ENCODE peak calls at places on chromosomes 16 and 17, in seven cellular contexts. Y is IMR-90; V is CD8-positive, alpha-beta T cell; P is BJ; N is AG10803; X is Peyer's patch; B is GM23338. J is an unnamed sample.

GRCh38 chr17:50151041-50151936 is 812 bp upstream of the PPP1R9B start:
- DNase-seq in N (peak), Y (peak), B (peak), P (no peak), V (peak), X (peak), J (peak)

GRCh38 chr16:66052745-66053144 is 313.7 kb upstream of the CDH5 start:
- DNase-seq in N (no peak), X (no peak), V (no peak), P (no peak), B (no peak), Y (peak), J (no peak)

GRCh38 chr16:81551821-81552304 is 107.3 kb downstream of the CMIP start:
- DNase-seq in X (no peak), V (no peak), N (no peak), P (no peak), Y (peak), B (no peak), J (no peak)

GRCh38 chr17:77815127-77815905 is 143.2 kb upstream of the TNRC6C start:
- DNase-seq in X (no peak), V (no peak), B (peak), N (no peak), P (no peak), Y (no peak), J (no peak)

GRCh38 chr16:2287916-2288547 is 20.1 kb upstream of the RNPS1 start:
- DNase-seq in P (no peak), B (no peak), V (no peak), Y (no peak), N (no peak), X (no peak), J (no peak)

GRCh38 chr16:12065866-12066545 is 89.5 kb downstream of the SNX29 start:
- DNase-seq in X (no peak), B (no peak), N (no peak), P (no peak), V (no peak), Y (no peak), J (no peak)

GRCh38 chr16:53784312-53784711 is 80.4 kb downstream of the FTO start:
- DNase-seq in X (no peak), P (no peak), V (no peak), N (no peak), B (no peak), Y (no peak), J (no peak)

GRCh38 chr17:45660474-45660873 is 123.6 kb upstream of the CRHR1 start:
- DNase-seq in N (no peak), V (no peak), P (no peak), B (peak), X (no peak), Y (no peak), J (no peak)

GRCh38 chr17:16916557-16916920 is 55.4 kb downstream of the TNFRSF13B start:
- DNase-seq in B (no peak), X (no peak), V (no peak), Y (no peak), N (no peak), P (no peak), J (no peak)

GRCh38 chr17:45147102-45147580 is 1.1 kb upstream of the HEXIM1 start:
- DNase-seq in B (peak), P (no peak), Y (peak), X (peak), N (peak), V (peak), J (no peak)

GRCh38 chr16:89710709-89711564 is 9.4 kb upstream of the SPATA2L start:
- DNase-seq in X (no peak), V (no peak), Y (no peak), N (no peak), P (no peak), B (peak), J (no peak)

GRCh38 chr17:14741516-14741915 is 440.6 kb downstream of the HS3ST3B1 start:
- DNase-seq in N (peak), P (no peak), B (no peak), X (no peak), Y (peak), V (no peak), J (no peak)

GRCh38 chr16:86317617-86318021 is 192.7 kb upstream of the FOXF1 start:
- DNase-seq in B (no peak), N (no peak), V (no peak), P (no peak), X (no peak), Y (no peak), J (no peak)

GRCh38 chr16:9135797-9136196 is 44.4 kb downstream of the HAPSTR1 start:
- DNase-seq in X (peak), Y (no peak), P (no peak), B (no peak), V (no peak), N (no peak), J (peak)

GRCh38 chr17:68455756-68456528 is 1.4 kb downstream of the WIPI1 start:
- DNase-seq in Y (peak), X (no peak), P (peak), V (no peak), N (peak), B (no peak), J (no peak)

GRCh38 chr16:11836653-11837244 is 14.6 kb downstream of the RSL1D1 start:
- DNase-seq in X (no peak), P (peak), Y (peak), N (peak), B (peak), V (no peak), J (no peak)

GRCh38 chr16:81542609-81543570 is 98.3 kb downstream of the CMIP start:
- DNase-seq in P (no peak), B (no peak), X (no peak), V (no peak), N (no peak), Y (no peak), J (no peak)

GRCh38 chr17:37506678-37507077 is 17.0 kb downstream of the DUSP14 start:
- DNase-seq in X (no peak), P (no peak), V (no peak), B (peak), Y (peak), N (no peak), J (no peak)

GRCh38 chr17:44887971-44888955 is 11.0 kb downstream of the EFTUD2 start:
- DNase-seq in N (no peak), Y (no peak), V (no peak), X (no peak), B (no peak), P (no peak), J (no peak)

DNA sequence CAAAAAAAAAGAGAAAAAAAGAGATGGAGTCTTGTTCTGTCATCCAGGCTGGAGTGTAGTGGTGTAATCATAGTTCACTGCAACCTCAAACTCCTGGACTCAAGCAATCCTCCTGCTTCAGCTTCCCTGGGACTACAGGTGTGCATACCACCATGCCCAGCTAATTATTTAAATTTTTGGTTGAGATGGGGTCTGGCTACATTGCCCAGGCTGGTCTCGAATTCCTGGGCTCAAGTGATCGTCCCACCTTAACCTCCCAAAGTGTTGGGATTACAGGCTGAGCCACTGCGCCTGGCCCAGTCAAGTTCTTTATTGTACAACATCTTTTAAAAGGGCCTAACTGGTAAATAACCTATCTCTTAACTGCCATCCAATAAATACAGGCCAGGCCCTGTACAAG is 6.1 kb upstream of the RANGRF start:
- DNase-seq in P (no peak), V (no peak), Y (no peak), X (no peak), B (no peak), N (no peak), J (no peak)
- H3K4me3 ChIP-seq in P (no peak), V (no peak), Y (no peak), X (no peak), B (no peak), N (no peak), J (no peak)

GRCh38 chr16:1150511-1150982 is 2.4 kb upstream of the CACNA1H start:
- DNase-seq in N (peak), V (no peak), Y (peak), X (no peak), B (peak), P (peak), J (peak)
- TF ChIP-seq CTCF in N (peak), V (no peak), Y (peak), X (no peak), B (no peak), P (peak), J (no peak)

DNA sequence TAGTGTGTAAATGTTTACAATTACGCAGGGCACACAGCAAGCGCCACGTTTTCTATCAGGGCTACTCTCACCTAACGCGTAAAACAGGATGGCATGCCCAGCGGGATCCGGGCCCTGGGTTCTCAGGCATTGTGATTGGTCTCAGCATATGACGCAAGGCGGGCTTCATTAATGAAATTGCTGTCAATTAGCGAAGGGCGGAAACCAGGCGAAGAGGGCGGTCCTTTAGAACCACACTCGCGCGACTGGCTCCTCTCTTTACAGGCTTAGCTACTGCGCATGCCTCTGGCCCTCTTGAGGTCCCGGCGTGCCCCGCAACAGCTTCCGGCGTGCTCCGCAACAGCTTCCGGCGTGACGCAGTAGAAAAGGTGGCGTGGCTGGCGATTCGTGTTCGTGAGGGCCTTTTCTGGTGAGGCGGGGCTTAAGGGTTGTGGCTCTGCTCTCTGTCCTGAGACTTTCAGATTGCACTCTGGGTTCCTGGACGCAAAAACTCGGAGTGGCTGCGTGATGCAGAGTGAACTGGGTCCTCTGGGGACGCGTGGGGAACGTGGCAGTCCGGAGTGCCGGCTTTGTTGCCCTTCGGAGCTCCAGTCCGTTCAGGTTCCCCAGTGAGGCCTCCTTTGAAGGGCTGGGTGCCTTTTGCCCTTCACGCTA is 9.2 kb downstream of the OR2C1 start:
- DNase-seq in V (peak), N (peak), B (peak), P (peak), X (peak), Y (peak), J (peak)
- H3K4me3 ChIP-seq in V (peak), N (peak), B (peak), P (peak), X (peak), Y (peak), J (peak)

DNA sequence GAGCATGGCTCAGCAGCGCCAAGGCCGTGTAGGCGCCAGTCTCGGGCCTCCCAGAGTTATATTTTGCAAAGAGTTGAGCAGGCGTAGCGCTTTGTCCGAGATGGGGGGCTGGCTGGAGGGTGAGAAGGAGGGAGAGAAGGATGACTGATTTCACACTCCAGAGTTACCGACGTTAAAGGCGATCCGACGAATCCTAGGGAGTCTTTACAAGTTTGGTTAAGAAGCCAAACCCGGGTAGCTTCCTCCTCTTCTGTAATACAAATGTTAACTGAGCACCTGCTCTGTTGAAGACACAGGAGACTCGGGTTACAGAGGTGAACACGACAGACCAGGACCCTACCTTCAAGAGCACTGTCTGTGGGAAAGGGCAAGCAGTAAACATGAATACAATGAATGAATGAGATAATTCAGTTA is 805 bp downstream of the POLR2A start:
- DNase-seq in V (no peak), P (no peak), Y (no peak), X (no peak), N (no peak), B (peak), J (no peak)
- TF ChIP-seq CTCF in V (no peak), P (no peak), Y (no peak), X (no peak), N (no peak), B (no peak), J (no peak)

DNA sequence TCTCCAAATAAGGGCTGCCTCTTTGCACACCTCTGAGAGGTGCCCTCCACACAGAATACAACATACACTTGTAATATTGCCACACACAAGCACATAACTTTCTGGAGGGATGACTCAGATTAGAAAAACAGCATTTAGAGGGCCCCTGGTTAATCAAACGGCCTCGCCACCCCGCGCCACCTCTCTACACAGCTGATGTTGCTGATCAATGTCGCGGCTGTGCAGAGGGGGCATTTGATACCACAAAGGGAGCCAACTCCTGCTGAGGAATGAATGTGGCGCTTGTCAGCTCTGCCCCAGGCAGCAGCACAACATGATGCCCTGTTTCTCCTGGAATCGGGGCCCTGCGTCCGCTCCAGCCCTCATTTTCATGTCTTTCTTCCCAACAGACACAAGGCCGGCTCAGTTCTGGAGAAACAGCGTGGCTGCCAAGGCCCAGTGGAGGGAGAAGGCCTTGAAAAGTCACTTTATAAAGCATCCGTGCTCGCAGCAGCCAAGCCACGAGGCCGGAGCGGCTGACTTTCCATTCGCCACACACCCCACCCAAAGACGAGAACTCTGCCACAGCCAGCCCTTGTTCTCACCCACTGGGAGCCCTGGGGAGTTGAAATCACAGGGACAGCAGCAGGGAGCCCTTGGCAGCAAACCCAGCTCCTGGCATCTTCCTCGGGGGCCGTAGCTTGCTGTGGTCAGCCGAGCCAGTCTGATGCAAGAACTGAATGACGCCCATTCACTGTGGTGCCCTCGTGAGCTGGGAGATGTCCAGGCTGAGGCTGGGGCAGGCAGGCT is 65.7 kb downstream of the XYLT1 start:
- DNase-seq in Y (peak), V (no peak), B (no peak), P (no peak), N (peak), X (no peak), J (no peak)
- H3K4me3 ChIP-seq in Y (no peak), V (no peak), B (no peak), P (no peak), N (peak), X (no peak), J (no peak)

GRCh38 chr17:43169561-43170139 is 1.4 kb upstream of the NBR1 start:
- DNase-seq in P (no peak), Y (peak), N (peak), B (peak), V (no peak), X (peak), J (no peak)

GRCh38 chr17:43175213-43176118 is 4.5 kb downstream of the NBR1 start:
- DNase-seq in X (no peak), B (no peak), V (no peak), Y (peak), N (peak), P (peak), J (no peak)

GRCh38 chr17:43170766-43171681 is at the start of gene NBR1:
- DNase-seq in N (peak), V (peak), B (peak), P (peak), Y (peak), X (peak), J (peak)

GRCh38 chr17:43170140-43170765 is 761 bp upstream of the NBR1 start:
- DNase-seq in N (peak), X (peak), V (peak), P (peak), Y (peak), B (peak), J (peak)

GRCh38 chr17:43171761-43172487 is 910 bp downstream of the NBR1 start:
- DNase-seq in V (no peak), B (peak), N (peak), P (peak), Y (peak), X (no peak), J (peak)
- TF ChIP-seq CTCF in V (no peak), B (peak), N (peak), P (peak), Y (peak), X (no peak), J (no peak)

DNA sequence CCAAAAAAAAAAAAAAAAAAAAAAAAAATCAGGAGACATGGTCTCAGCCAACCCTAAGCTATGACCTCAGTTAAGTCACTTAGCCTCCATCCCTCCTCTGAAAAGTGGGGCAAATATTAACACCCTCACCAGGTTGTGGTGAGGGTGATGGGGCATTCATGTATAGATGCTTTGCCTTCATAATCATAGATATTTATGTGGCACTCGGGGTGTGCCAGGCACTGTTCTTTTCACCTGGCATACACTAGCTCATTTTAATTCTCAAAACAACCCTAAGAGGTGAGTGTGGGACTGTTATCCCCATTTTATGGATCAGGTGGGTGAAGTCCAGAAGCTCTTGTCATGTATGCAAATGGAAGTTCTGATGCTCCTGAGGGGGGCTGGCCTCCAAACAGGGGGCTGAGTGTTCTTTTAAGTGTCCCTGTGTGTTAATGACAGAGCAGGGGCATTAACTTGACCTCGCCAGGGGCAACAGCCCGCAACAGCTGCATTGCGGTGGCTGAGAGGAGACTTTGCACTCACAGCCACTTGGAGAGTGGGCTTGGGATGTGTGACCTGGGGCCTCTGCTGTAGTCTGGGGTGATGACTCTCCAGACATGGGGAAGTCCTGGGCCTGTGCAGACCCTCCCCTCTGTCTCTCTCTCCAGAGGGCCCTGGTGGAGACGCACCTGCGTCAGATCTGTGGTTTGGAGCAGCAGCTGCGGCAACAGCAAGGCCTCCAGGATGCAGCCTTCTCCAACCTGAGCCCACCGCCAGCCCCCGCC is 4.2 kb downstream of the TBKBP1 start:
- DNase-seq in X (no peak), V (no peak), B (peak), Y (no peak), N (no peak), P (no peak), J (no peak)
- H3K4me3 ChIP-seq in X (no peak), V (no peak), B (no peak), Y (no peak), N (no peak), P (no peak), J (no peak)